ENCODE peak calls at places on chromosome 18, in six cellular contexts. One of them, this sample, is unnamed.

GRCh38 chr18:61713502-61713901 is 179.3 kb downstream of the RNF152 start:
- DNase-seq in A549: no peak
- DNase-seq in HCT116: no peak
- DNase-seq in GM23338: no peak
- DNase-seq in HepG2: no peak
- DNase-seq in K562: no peak
- DNase-seq in this sample: no peak

GRCh38 chr18:55353806-55354205 is 234.2 kb downstream of the TCF4 start:
- DNase-seq in A549: no peak
- DNase-seq in HCT116: no peak
- DNase-seq in GM23338: no peak
- DNase-seq in HepG2: no peak
- DNase-seq in K562: no peak
- DNase-seq in this sample: no peak

GRCh38 chr18:21914739-21915319 is 174.2 kb downstream of the MIB1 start:
- DNase-seq in A549: peak
- DNase-seq in HCT116: peak
- DNase-seq in GM23338: peak
- DNase-seq in HepG2: peak
- DNase-seq in K562: peak
- DNase-seq in this sample: no peak

GRCh38 chr18:63074987-63075404 is 244.6 kb downstream of the BCL2 start:
- DNase-seq in A549: peak
- DNase-seq in HCT116: peak
- DNase-seq in GM23338: peak
- DNase-seq in HepG2: peak
- DNase-seq in K562: peak
- DNase-seq in this sample: peak

GRCh38 chr18:24934231-24934932 is 417.6 kb downstream of the ZNF521 start:
- DNase-seq in A549: no peak
- DNase-seq in HCT116: no peak
- DNase-seq in GM23338: no peak
- DNase-seq in HepG2: no peak
- DNase-seq in K562: no peak
- DNase-seq in this sample: no peak

GRCh38 chr18:55863876-55864275 is 275.9 kb upstream of the TCF4 start:
- DNase-seq in A549: no peak
- DNase-seq in HCT116: no peak
- DNase-seq in GM23338: peak
- DNase-seq in HepG2: no peak
- DNase-seq in K562: no peak
- DNase-seq in this sample: no peak

GRCh38 chr18:11658019-11658418 is 31.0 kb upstream of the GNAL start:
- DNase-seq in A549: no peak
- DNase-seq in HCT116: no peak
- DNase-seq in GM23338: no peak
- DNase-seq in HepG2: no peak
- DNase-seq in K562: no peak
- DNase-seq in this sample: no peak

GRCh38 chr18:24470805-24471204 is 10.4 kb downstream of the HRH4 start:
- DNase-seq in A549: no peak
- DNase-seq in HCT116: no peak
- DNase-seq in GM23338: no peak
- DNase-seq in HepG2: no peak
- DNase-seq in K562: no peak
- DNase-seq in this sample: no peak

GRCh38 chr18:13217466-13217961 is 1.0 kb upstream of the LDLRAD4 start:
- DNase-seq in A549: peak
- DNase-seq in HCT116: no peak
- DNase-seq in GM23338: peak
- DNase-seq in HepG2: no peak
- DNase-seq in K562: peak
- DNase-seq in this sample: peak

GRCh38 chr18:27184115-27185024 is 738 bp downstream of the CHST9 start:
- DNase-seq in A549: no peak
- DNase-seq in HCT116: no peak
- DNase-seq in GM23338: peak
- DNase-seq in HepG2: no peak
- DNase-seq in K562: no peak
- DNase-seq in this sample: no peak

GRCh38 chr18:5980721-5981120 is 85.4 kb upstream of the TMEM200C start:
- DNase-seq in A549: no peak
- DNase-seq in HCT116: no peak
- DNase-seq in GM23338: no peak
- DNase-seq in HepG2: no peak
- DNase-seq in K562: no peak
- DNase-seq in this sample: no peak

GRCh38 chr18:60022671-60023276 is 123.0 kb downstream of the PMAIP1 start:
- DNase-seq in A549: no peak
- DNase-seq in HCT116: no peak
- DNase-seq in GM23338: no peak
- DNase-seq in HepG2: no peak
- DNase-seq in K562: no peak
- DNase-seq in this sample: no peak

GRCh38 chr18:22293417-22293816 is 124.0 kb downstream of the GATA6 start:
- DNase-seq in A549: peak
- DNase-seq in HCT116: no peak
- DNase-seq in GM23338: no peak
- DNase-seq in HepG2: no peak
- DNase-seq in K562: no peak
- DNase-seq in this sample: peak

GRCh38 chr18:48772457-48772856 is 178.3 kb downstream of the SMAD7 start:
- DNase-seq in A549: no peak
- DNase-seq in HCT116: no peak
- DNase-seq in GM23338: no peak
- DNase-seq in HepG2: no peak
- DNase-seq in K562: no peak
- DNase-seq in this sample: no peak

GRCh38 chr18:13235326-13235937 is 16.9 kb downstream of the LDLRAD4 start:
- DNase-seq in A549: no peak
- DNase-seq in HCT116: no peak
- DNase-seq in GM23338: no peak
- DNase-seq in HepG2: no peak
- DNase-seq in K562: no peak
- DNase-seq in this sample: no peak

GRCh38 chr18:58027341-58027740 is 16.7 kb upstream of the NEDD4L start:
- DNase-seq in A549: no peak
- DNase-seq in HCT116: no peak
- DNase-seq in GM23338: no peak
- DNase-seq in HepG2: no peak
- DNase-seq in K562: no peak
- DNase-seq in this sample: no peak

GRCh38 chr18:70221156-70221910 is 15.8 kb upstream of the RTTN start:
- DNase-seq in A549: no peak
- DNase-seq in HCT116: no peak
- DNase-seq in GM23338: peak
- DNase-seq in HepG2: no peak
- DNase-seq in K562: no peak
- DNase-seq in this sample: no peak

GRCh38 chr18:39843546-39843945 is 2111.5 kb upstream of the PIK3C3 start:
- DNase-seq in A549: no peak
- DNase-seq in HCT116: no peak
- DNase-seq in GM23338: no peak
- DNase-seq in HepG2: no peak
- DNase-seq in K562: no peak
- DNase-seq in this sample: no peak

GRCh38 chr18:67608171-67608570 is 91.7 kb upstream of the DSEL start:
- DNase-seq in A549: no peak
- DNase-seq in HCT116: no peak
- DNase-seq in GM23338: no peak
- DNase-seq in HepG2: no peak
- DNase-seq in K562: no peak
- DNase-seq in this sample: no peak

GRCh38 chr18:31245820-31246219 is 72.1 kb upstream of the DSG1 start:
- DNase-seq in A549: no peak
- DNase-seq in HCT116: no peak
- DNase-seq in GM23338: no peak
- DNase-seq in HepG2: no peak
- DNase-seq in K562: no peak
- DNase-seq in this sample: no peak

GRCh38 chr18:8960740-8961657 is 141.5 kb upstream of the NDUFV2 start:
- DNase-seq in A549: peak
- DNase-seq in HCT116: no peak
- DNase-seq in GM23338: no peak
- DNase-seq in HepG2: peak
- DNase-seq in K562: no peak
- DNase-seq in this sample: no peak

GRCh38 chr18:54444309-54444914 is 86.7 kb downstream of the C18orf54 start:
- DNase-seq in A549: peak
- DNase-seq in HCT116: peak
- DNase-seq in GM23338: peak
- DNase-seq in HepG2: peak
- DNase-seq in K562: peak
- DNase-seq in this sample: peak

GRCh38 chr18:32280188-32280783 is 90.4 kb downstream of the MEP1B start:
- DNase-seq in A549: no peak
- DNase-seq in HCT116: no peak
- DNase-seq in GM23338: no peak
- DNase-seq in HepG2: no peak
- DNase-seq in K562: no peak
- DNase-seq in this sample: no peak
- H3K27ac ChIP-seq in A549: no peak
- H3K27ac ChIP-seq in HCT116: no peak
- H3K27ac ChIP-seq in GM23338: no peak
- H3K27ac ChIP-seq in HepG2: no peak
- H3K27ac ChIP-seq in K562: no peak
- H3K27ac ChIP-seq in this sample: no peak

GRCh38 chr18:46866524-46866923 is 50.8 kb downstream of the PIAS2 start:
- DNase-seq in A549: no peak
- DNase-seq in HCT116: no peak
- DNase-seq in GM23338: no peak
- DNase-seq in HepG2: no peak
- DNase-seq in K562: no peak
- DNase-seq in this sample: no peak

GRCh38 chr18:46867471-46868170 is 49.7 kb downstream of the PIAS2 start:
- DNase-seq in A549: no peak
- DNase-seq in HCT116: no peak
- DNase-seq in GM23338: peak
- DNase-seq in HepG2: no peak
- DNase-seq in K562: no peak
- DNase-seq in this sample: no peak

GRCh38 chr18:46868171-46868921 is 49.0 kb downstream of the PIAS2 start:
- DNase-seq in A549: no peak
- DNase-seq in HCT116: no peak
- DNase-seq in GM23338: peak
- DNase-seq in HepG2: no peak
- DNase-seq in K562: no peak
- DNase-seq in this sample: peak
- H3K4me3 ChIP-seq in A549: no peak
- H3K4me3 ChIP-seq in HCT116: no peak
- H3K4me3 ChIP-seq in GM23338: peak
- H3K4me3 ChIP-seq in HepG2: no peak
- H3K4me3 ChIP-seq in K562: no peak
- H3K4me3 ChIP-seq in this sample: no peak

GRCh38 chr18:45527891-45528290 is 87.4 kb upstream of the SLC14A2 start:
- DNase-seq in A549: no peak
- DNase-seq in HCT116: no peak
- DNase-seq in GM23338: no peak
- DNase-seq in HepG2: no peak
- DNase-seq in K562: no peak
- DNase-seq in this sample: no peak

GRCh38 chr18:45526120-45526841 is 89.0 kb upstream of the SLC14A2 start:
- DNase-seq in A549: no peak
- DNase-seq in HCT116: no peak
- DNase-seq in GM23338: no peak
- DNase-seq in HepG2: no peak
- DNase-seq in K562: no peak
- DNase-seq in this sample: no peak

DNA sequence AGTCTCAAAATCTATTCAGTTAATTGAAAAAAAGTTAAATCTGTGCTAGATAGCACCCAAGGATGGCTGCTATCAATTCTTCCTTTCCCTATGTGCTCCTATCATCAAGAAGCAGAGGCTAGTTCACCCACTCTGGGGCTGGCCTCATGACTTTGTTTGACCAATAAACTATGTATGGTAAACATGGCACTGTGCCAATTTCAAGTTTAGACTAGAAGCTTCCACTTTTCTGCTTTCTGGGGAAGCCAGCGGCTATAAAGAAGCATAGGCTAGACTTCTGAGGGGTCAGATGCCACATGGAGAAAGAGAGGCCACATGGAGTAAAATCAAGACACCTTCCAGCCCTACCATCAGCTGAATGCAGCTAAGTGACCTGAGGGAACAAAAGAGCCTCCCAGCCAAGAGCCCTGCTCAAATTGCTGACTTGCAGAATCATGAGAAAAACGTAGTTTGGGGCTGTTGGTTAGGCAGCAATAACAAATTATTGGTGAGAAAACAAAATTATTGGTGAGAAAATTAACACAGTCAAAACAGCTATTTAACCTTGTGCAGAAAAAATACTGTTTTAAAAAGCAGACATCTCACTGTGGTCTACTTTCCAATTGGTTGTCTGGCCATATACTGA is 86.5 kb upstream of the SLC14A2 start:
- DNase-seq in A549: no peak
- DNase-seq in HCT116: no peak
- DNase-seq in GM23338: no peak
- DNase-seq in HepG2: no peak
- DNase-seq in K562: no peak
- DNase-seq in this sample: no peak
- TF ChIP-seq REST in A549: no peak
- TF ChIP-seq REST in HCT116: no peak
- TF ChIP-seq REST in GM23338: no peak
- TF ChIP-seq REST in HepG2: no peak
- TF ChIP-seq REST in K562: no peak
- TF ChIP-seq REST in this sample: no peak

GRCh38 chr18:34913837-34914755 is 127.1 kb upstream of the MAPRE2 start:
- DNase-seq in A549: peak
- DNase-seq in HCT116: no peak
- DNase-seq in GM23338: no peak
- DNase-seq in HepG2: peak
- DNase-seq in K562: no peak
- DNase-seq in this sample: peak

GRCh38 chr18:34921811-34922385 is 119.3 kb upstream of the MAPRE2 start:
- DNase-seq in A549: no peak
- DNase-seq in HCT116: no peak
- DNase-seq in GM23338: no peak
- DNase-seq in HepG2: no peak
- DNase-seq in K562: no peak
- DNase-seq in this sample: no peak

GRCh38 chr18:34915046-34915445 is 126.2 kb upstream of the MAPRE2 start:
- DNase-seq in A549: no peak
- DNase-seq in HCT116: no peak
- DNase-seq in GM23338: no peak
- DNase-seq in HepG2: peak
- DNase-seq in K562: no peak
- DNase-seq in this sample: no peak

GRCh38 chr18:34921271-34921670 is 119.9 kb upstream of the MAPRE2 start:
- DNase-seq in A549: no peak
- DNase-seq in HCT116: no peak
- DNase-seq in GM23338: no peak
- DNase-seq in HepG2: no peak
- DNase-seq in K562: no peak
- DNase-seq in this sample: no peak

DNA sequence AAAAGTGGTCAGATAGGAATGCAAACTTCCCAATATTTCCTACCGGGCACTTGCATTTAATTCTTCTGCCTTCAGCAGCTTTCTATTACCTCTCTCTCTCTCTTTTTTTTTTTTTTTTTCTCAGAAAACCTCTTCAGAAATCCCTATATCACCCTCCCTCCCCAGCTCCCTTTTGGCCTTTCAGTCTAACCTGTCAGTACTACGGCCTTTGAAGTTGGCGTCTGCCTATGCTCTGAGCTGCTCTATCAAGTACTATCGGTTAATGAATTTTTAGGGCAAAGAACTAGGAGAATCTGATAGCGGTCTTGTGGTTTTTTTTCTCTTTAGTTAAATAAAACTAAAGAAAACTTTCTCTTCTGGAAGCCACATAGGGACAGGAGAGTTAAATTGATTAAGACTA is 122.4 kb upstream of the MAPRE2 start:
- DNase-seq in A549: no peak
- DNase-seq in HCT116: no peak
- DNase-seq in GM23338: no peak
- DNase-seq in HepG2: peak
- DNase-seq in K562: no peak
- DNase-seq in this sample: no peak
- H3K27ac ChIP-seq in A549: no peak
- H3K27ac ChIP-seq in HCT116: no peak
- H3K27ac ChIP-seq in GM23338: no peak
- H3K27ac ChIP-seq in HepG2: peak
- H3K27ac ChIP-seq in K562: no peak
- H3K27ac ChIP-seq in this sample: no peak

This sample was measured in HL-60.